ENCODE peak calls at places on chromosomes 3 and 15, in five cellular contexts. One of them, this sample, is unnamed.

GRCh38 chr3:98589331-98589870 is 4.0 kb downstream of the CPOX start:
- DNase-seq in left lung: no peak
- DNase-seq in A549: no peak
- DNase-seq in neural progenitor cell: no peak
- DNase-seq in esophagus muscularis mucosa: no peak
- DNase-seq in this sample: no peak

GRCh38 chr3:197454014-197454413 is 101.8 kb downstream of the BDH1 start:
- DNase-seq in esophagus muscularis mucosa: no peak
- DNase-seq in neural progenitor cell: no peak
- DNase-seq in A549: peak
- DNase-seq in left lung: no peak
- DNase-seq in this sample: no peak

GRCh38 chr15:48645558-48646330 is at the start of gene FBN1:
- DNase-seq in esophagus muscularis mucosa: peak
- DNase-seq in left lung: peak
- DNase-seq in A549: peak
- DNase-seq in neural progenitor cell: peak
- DNase-seq in this sample: peak

GRCh38 chr3:190414297-190414696 is 26.3 kb downstream of the CLDN16 start:
- DNase-seq in A549: no peak
- DNase-seq in left lung: no peak
- DNase-seq in esophagus muscularis mucosa: no peak
- DNase-seq in neural progenitor cell: no peak
- DNase-seq in this sample: no peak

GRCh38 chr15:43218908-43219706 is 1.7 kb downstream of the EPB42 start:
- DNase-seq in A549: peak
- DNase-seq in esophagus muscularis mucosa: no peak
- DNase-seq in left lung: no peak
- DNase-seq in neural progenitor cell: peak
- DNase-seq in this sample: no peak

GRCh38 chr3:179175358-179175757 is 27.2 kb downstream of the PIK3CA start:
- DNase-seq in left lung: no peak
- DNase-seq in A549: no peak
- DNase-seq in neural progenitor cell: peak
- DNase-seq in esophagus muscularis mucosa: no peak
- DNase-seq in this sample: no peak

GRCh38 chr15:71275098-71275497 is 159.8 kb downstream of the THSD4 start:
- DNase-seq in esophagus muscularis mucosa: no peak
- DNase-seq in left lung: no peak
- DNase-seq in neural progenitor cell: no peak
- DNase-seq in A549: peak
- DNase-seq in this sample: no peak

GRCh38 chr3:171650193-171650592 is 160.1 kb downstream of the PLD1 start:
- DNase-seq in esophagus muscularis mucosa: no peak
- DNase-seq in A549: no peak
- DNase-seq in neural progenitor cell: no peak
- DNase-seq in left lung: no peak
- DNase-seq in this sample: no peak

GRCh38 chr15:29242466-29243242 is 27.0 kb downstream of the NSMCE3 start:
- DNase-seq in esophagus muscularis mucosa: no peak
- DNase-seq in neural progenitor cell: no peak
- DNase-seq in left lung: no peak
- DNase-seq in A549: no peak
- DNase-seq in this sample: no peak

GRCh38 chr15:78079296-78080087 is 2.0 kb upstream of the TBC1D2B start:
- DNase-seq in esophagus muscularis mucosa: no peak
- DNase-seq in neural progenitor cell: no peak
- DNase-seq in A549: no peak
- DNase-seq in left lung: no peak
- DNase-seq in this sample: no peak

GRCh38 chr3:190060401-190060800 is 60.3 kb downstream of the P3H2 start:
- DNase-seq in A549: no peak
- DNase-seq in left lung: no peak
- DNase-seq in esophagus muscularis mucosa: no peak
- DNase-seq in neural progenitor cell: no peak
- DNase-seq in this sample: no peak

GRCh38 chr15:66278061-66278460 is 15.3 kb upstream of the DIS3L start:
- DNase-seq in esophagus muscularis mucosa: no peak
- DNase-seq in left lung: no peak
- DNase-seq in A549: no peak
- DNase-seq in neural progenitor cell: peak
- DNase-seq in this sample: no peak

GRCh38 chr15:70098461-70099166 is 897 bp upstream of the TLE3 start:
- DNase-seq in left lung: peak
- DNase-seq in neural progenitor cell: peak
- DNase-seq in A549: peak
- DNase-seq in esophagus muscularis mucosa: no peak
- DNase-seq in this sample: peak

GRCh38 chr15:93321881-93322282 is 232.9 kb upstream of the RGMA start:
- DNase-seq in esophagus muscularis mucosa: no peak
- DNase-seq in left lung: peak
- DNase-seq in A549: no peak
- DNase-seq in neural progenitor cell: no peak
- DNase-seq in this sample: no peak

GRCh38 chr15:81785181-81785580 is 260.6 kb downstream of the MEX3B start:
- DNase-seq in esophagus muscularis mucosa: peak
- DNase-seq in neural progenitor cell: peak
- DNase-seq in A549: no peak
- DNase-seq in left lung: no peak
- DNase-seq in this sample: no peak

GRCh38 chr3:180680097-180680430 is 775 bp upstream of the CCDC39 start:
- DNase-seq in left lung: no peak
- DNase-seq in esophagus muscularis mucosa: no peak
- DNase-seq in A549: peak
- DNase-seq in neural progenitor cell: peak
- DNase-seq in this sample: peak

GRCh38 chr15:80609512-80609946 is 85.6 kb upstream of the ABHD17C start:
- DNase-seq in left lung: no peak
- DNase-seq in esophagus muscularis mucosa: no peak
- DNase-seq in neural progenitor cell: no peak
- DNase-seq in A549: no peak
- DNase-seq in this sample: no peak

GRCh38 chr3:55165278-55165677 is 237.4 kb upstream of the LRTM1 start:
- DNase-seq in esophagus muscularis mucosa: peak
- DNase-seq in left lung: no peak
- DNase-seq in A549: no peak
- DNase-seq in neural progenitor cell: no peak
- DNase-seq in this sample: no peak

GRCh38 chr3:148178508-148178907 is 519.2 kb upstream of the AGTR1 start:
- DNase-seq in A549: no peak
- DNase-seq in left lung: no peak
- DNase-seq in neural progenitor cell: peak
- DNase-seq in esophagus muscularis mucosa: no peak
- DNase-seq in this sample: no peak

GRCh38 chr3:114675104-114675503 is 381.3 kb downstream of the TIGIT start:
- DNase-seq in left lung: no peak
- DNase-seq in neural progenitor cell: no peak
- DNase-seq in esophagus muscularis mucosa: no peak
- DNase-seq in A549: no peak
- DNase-seq in this sample: no peak

GRCh38 chr3:195203631-195204030 is 67.3 kb downstream of the XXYLT1 start:
- DNase-seq in left lung: no peak
- DNase-seq in A549: no peak
- DNase-seq in esophagus muscularis mucosa: no peak
- DNase-seq in neural progenitor cell: no peak
- DNase-seq in this sample: no peak

GRCh38 chr15:83087535-83087934 is 19.9 kb upstream of the TM6SF1 start:
- DNase-seq in left lung: no peak
- DNase-seq in esophagus muscularis mucosa: no peak
- DNase-seq in neural progenitor cell: no peak
- DNase-seq in A549: no peak
- DNase-seq in this sample: no peak

GRCh38 chr3:112097378-112097777 is 11.2 kb downstream of the C3orf52 start:
- DNase-seq in neural progenitor cell: no peak
- DNase-seq in A549: peak
- DNase-seq in left lung: no peak
- DNase-seq in esophagus muscularis mucosa: no peak
- DNase-seq in this sample: no peak

GRCh38 chr3:111285691-111286090 is 214.1 kb downstream of the NECTIN3 start:
- DNase-seq in esophagus muscularis mucosa: no peak
- DNase-seq in left lung: no peak
- DNase-seq in neural progenitor cell: no peak
- DNase-seq in A549: no peak
- DNase-seq in this sample: no peak

GRCh38 chr3:76566904-76567303 is 473.0 kb upstream of the ROBO2 start:
- DNase-seq in A549: no peak
- DNase-seq in left lung: no peak
- DNase-seq in neural progenitor cell: no peak
- DNase-seq in esophagus muscularis mucosa: no peak
- DNase-seq in this sample: no peak

GRCh38 chr3:76570436-76571057 is 469.4 kb upstream of the ROBO2 start:
- DNase-seq in neural progenitor cell: peak
- DNase-seq in A549: peak
- DNase-seq in esophagus muscularis mucosa: no peak
- DNase-seq in left lung: no peak
- DNase-seq in this sample: no peak

GRCh38 chr3:76566211-76566534 is 473.7 kb upstream of the ROBO2 start:
- DNase-seq in neural progenitor cell: no peak
- DNase-seq in left lung: peak
- DNase-seq in A549: no peak
- DNase-seq in esophagus muscularis mucosa: no peak
- DNase-seq in this sample: no peak

GRCh38 chr3:76561494-76562242 is 478.2 kb upstream of the ROBO2 start:
- DNase-seq in esophagus muscularis mucosa: no peak
- DNase-seq in neural progenitor cell: no peak
- DNase-seq in left lung: no peak
- DNase-seq in A549: no peak
- DNase-seq in this sample: no peak

DNA sequence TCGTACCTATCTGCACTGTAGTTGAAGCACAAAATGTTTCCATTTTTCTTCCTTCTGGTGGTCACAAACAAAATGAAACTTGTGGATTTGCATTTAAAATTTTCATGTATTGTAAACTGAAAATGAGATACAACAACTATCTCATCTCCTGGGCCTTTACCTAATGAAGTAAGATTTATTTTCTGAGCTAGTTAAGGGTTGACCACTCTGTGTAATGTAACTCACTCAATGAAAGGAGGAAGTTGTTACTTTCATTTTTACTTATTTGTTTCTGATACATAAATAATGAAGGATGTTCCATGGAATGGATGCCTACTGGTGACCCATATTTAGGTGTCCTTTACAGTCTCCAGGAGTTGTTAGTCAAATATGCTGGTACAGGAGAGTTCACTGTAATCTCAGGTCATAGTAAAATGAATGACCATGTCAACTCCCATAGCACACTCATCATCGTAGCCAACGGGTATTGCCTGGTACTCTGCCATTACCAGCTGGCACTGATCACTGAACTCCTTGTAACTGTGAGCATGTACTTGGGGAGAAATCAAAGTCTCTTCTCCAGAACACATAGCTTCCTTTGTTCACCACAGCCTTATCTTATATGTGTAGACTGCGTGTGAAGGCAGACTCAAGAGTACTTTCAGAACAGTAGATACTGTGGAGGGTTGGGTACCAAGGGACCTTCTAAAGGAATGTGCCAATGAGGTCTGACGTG is 474.2 kb upstream of the ROBO2 start:
- DNase-seq in esophagus muscularis mucosa: no peak
- DNase-seq in neural progenitor cell: no peak
- DNase-seq in left lung: no peak
- DNase-seq in A549: no peak
- DNase-seq in this sample: no peak
- TF ChIP-seq CTCF in esophagus muscularis mucosa: no peak
- TF ChIP-seq CTCF in neural progenitor cell: no peak
- TF ChIP-seq CTCF in left lung: no peak
- TF ChIP-seq CTCF in A549: no peak
- TF ChIP-seq CTCF in this sample: no peak

GRCh38 chr3:144491333-144491732 is 519.7 kb downstream of the DIPK2A start:
- DNase-seq in A549: no peak
- DNase-seq in esophagus muscularis mucosa: no peak
- DNase-seq in neural progenitor cell: peak
- DNase-seq in left lung: no peak
- DNase-seq in this sample: no peak
- TF ChIP-seq CTCF in A549: no peak
- TF ChIP-seq CTCF in esophagus muscularis mucosa: no peak
- TF ChIP-seq CTCF in neural progenitor cell: peak
- TF ChIP-seq CTCF in left lung: no peak
- TF ChIP-seq CTCF in this sample: no peak

DNA sequence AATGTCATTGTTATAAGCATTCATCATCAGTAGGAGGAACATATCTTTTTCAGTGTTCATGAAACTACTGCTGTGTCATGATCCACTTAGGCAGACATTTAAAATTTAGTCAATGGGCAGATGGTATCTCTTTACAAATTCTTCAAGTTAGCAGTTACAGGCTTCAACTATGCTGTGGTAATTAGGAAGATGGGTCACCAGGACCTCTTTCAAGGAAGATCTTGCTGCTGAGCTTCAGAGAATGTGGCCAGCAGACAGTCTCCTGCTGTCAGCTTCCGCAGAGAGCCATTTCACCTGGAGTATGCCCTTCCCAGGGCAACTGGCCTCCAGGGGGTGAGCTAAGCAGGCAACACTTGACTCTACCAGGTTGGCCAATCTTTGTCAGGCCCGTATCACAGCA is 19.4 kb downstream of the IFT57 start:
- DNase-seq in neural progenitor cell: no peak
- DNase-seq in esophagus muscularis mucosa: no peak
- DNase-seq in A549: peak
- DNase-seq in left lung: no peak
- DNase-seq in this sample: no peak
- TF ChIP-seq CTCF in neural progenitor cell: no peak
- TF ChIP-seq CTCF in esophagus muscularis mucosa: no peak
- TF ChIP-seq CTCF in A549: no peak
- TF ChIP-seq CTCF in left lung: no peak
- TF ChIP-seq CTCF in this sample: no peak

DNA sequence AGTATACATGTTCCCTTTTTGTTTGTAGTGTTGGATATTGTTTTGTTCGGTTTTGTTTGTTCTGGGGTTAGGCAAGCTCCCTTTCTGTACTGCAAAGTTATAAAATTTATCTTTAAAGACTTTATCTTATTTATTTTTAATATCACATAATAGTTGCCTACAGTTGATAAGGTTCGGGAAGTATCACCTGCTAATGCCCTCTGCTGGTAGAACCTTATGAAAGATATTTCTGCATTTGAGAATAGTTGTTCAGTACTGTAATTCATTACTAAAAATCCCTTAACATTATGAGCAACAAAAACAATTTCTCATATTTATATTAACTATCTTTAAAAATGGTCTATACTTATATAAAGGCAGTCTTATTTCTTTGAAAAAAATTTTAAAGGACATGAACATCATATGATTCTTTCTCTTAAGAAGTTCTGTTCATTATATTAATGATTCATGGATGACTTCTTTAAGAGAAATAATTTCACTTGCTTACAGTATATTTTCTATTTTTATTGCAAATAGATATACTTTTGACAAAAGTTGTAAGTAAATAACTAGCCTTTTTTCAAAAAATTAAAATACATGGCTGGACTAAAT is 1126.8 kb downstream of the SI start:
- DNase-seq in esophagus muscularis mucosa: no peak
- DNase-seq in left lung: no peak
- DNase-seq in neural progenitor cell: no peak
- DNase-seq in A549: no peak
- DNase-seq in this sample: no peak
- TF ChIP-seq CTCF in esophagus muscularis mucosa: no peak
- TF ChIP-seq CTCF in left lung: no peak
- TF ChIP-seq CTCF in neural progenitor cell: peak
- TF ChIP-seq CTCF in A549: no peak
- TF ChIP-seq CTCF in this sample: no peak

GRCh38 chr3:159828542-159828943 is 160.1 kb upstream of the IL12A start:
- DNase-seq in esophagus muscularis mucosa: no peak
- DNase-seq in A549: peak
- DNase-seq in left lung: no peak
- DNase-seq in neural progenitor cell: peak
- DNase-seq in this sample: no peak
- TF ChIP-seq CTCF in esophagus muscularis mucosa: peak
- TF ChIP-seq CTCF in A549: peak
- TF ChIP-seq CTCF in left lung: peak
- TF ChIP-seq CTCF in neural progenitor cell: peak
- TF ChIP-seq CTCF in this sample: no peak

This sample was measured in ovary.